ENCODE peak calls at places on chromosomes 4 and X, in seven cellular contexts. One of them, this sample, is unnamed.

GRCh38 chr4:6987566-6987920 is 55.6 kb upstream of the TADA2B start:
- DNase-seq in COR-L47: no peak
- DNase-seq in astrocyte of the hippocampus: no peak
- DNase-seq in cardiac muscle cell: no peak
- DNase-seq in lung: no peak
- DNase-seq in fibroblast of the conjunctiva: no peak
- DNase-seq in GM23248: peak; percentile 76
- DNase-seq in this sample: no peak

GRCh38 chr4:155954118-155954503 is 445 bp upstream of the CTSO start:
- DNase-seq in COR-L47: no peak
- DNase-seq in lung: no peak
- DNase-seq in GM23248: peak; percentile 20
- DNase-seq in fibroblast of the conjunctiva: no peak
- DNase-seq in astrocyte of the hippocampus: no peak
- DNase-seq in cardiac muscle cell: no peak
- DNase-seq in this sample: no peak

GRCh38 chr4:184907216-184907615 is 81.4 kb upstream of the ACSL1 start:
- DNase-seq in COR-L47: no peak
- DNase-seq in cardiac muscle cell: peak; percentile 17
- DNase-seq in fibroblast of the conjunctiva: no peak
- DNase-seq in astrocyte of the hippocampus: no peak
- DNase-seq in lung: no peak
- DNase-seq in GM23248: no peak
- DNase-seq in this sample: no peak

GRCh38 chr4:8149664-8150063 is 8.9 kb downstream of the ABLIM2 start:
- DNase-seq in fibroblast of the conjunctiva: no peak
- DNase-seq in COR-L47: no peak
- DNase-seq in lung: no peak
- DNase-seq in GM23248: no peak
- DNase-seq in astrocyte of the hippocampus: no peak
- DNase-seq in cardiac muscle cell: no peak
- DNase-seq in this sample: no peak

GRCh38 chr4:60683357-60683756 is 516.8 kb upstream of the ADGRL3 start:
- DNase-seq in cardiac muscle cell: peak; percentile 20
- DNase-seq in GM23248: peak; percentile 34
- DNase-seq in lung: no peak
- DNase-seq in astrocyte of the hippocampus: peak; percentile 48
- DNase-seq in fibroblast of the conjunctiva: peak; percentile 53
- DNase-seq in COR-L47: no peak
- DNase-seq in this sample: peak; percentile 23

GRCh38 chr4:86834901-86835300 is 14.3 kb downstream of the SLC10A6 start:
- DNase-seq in lung: no peak
- DNase-seq in GM23248: peak; percentile 33
- DNase-seq in cardiac muscle cell: peak; percentile 12
- DNase-seq in COR-L47: no peak
- DNase-seq in fibroblast of the conjunctiva: no peak
- DNase-seq in astrocyte of the hippocampus: peak; percentile 67
- DNase-seq in this sample: peak; percentile 21

GRCh38 chr4:123411514-123411913 is 14.9 kb downstream of the SPRY1 start:
- DNase-seq in astrocyte of the hippocampus: no peak
- DNase-seq in fibroblast of the conjunctiva: no peak
- DNase-seq in cardiac muscle cell: no peak
- DNase-seq in lung: no peak
- DNase-seq in GM23248: no peak
- DNase-seq in COR-L47: no peak
- DNase-seq in this sample: no peak

GRCh38 chr4:2852481-2852881 is 8.8 kb downstream of the ADD1 start:
- DNase-seq in GM23248: peak; percentile 22
- DNase-seq in lung: no peak
- DNase-seq in fibroblast of the conjunctiva: no peak
- DNase-seq in cardiac muscle cell: no peak
- DNase-seq in astrocyte of the hippocampus: no peak
- DNase-seq in COR-L47: no peak
- DNase-seq in this sample: no peak

GRCh38 chr4:186366326-186366725 is 100.3 kb downstream of the F11 start:
- DNase-seq in GM23248: no peak
- DNase-seq in COR-L47: no peak
- DNase-seq in fibroblast of the conjunctiva: no peak
- DNase-seq in astrocyte of the hippocampus: no peak
- DNase-seq in cardiac muscle cell: no peak
- DNase-seq in lung: no peak
- DNase-seq in this sample: no peak

GRCh38 chrX:30893206-30893605 is 4.2 kb upstream of the TAB3 start:
- DNase-seq in cardiac muscle cell: no peak
- DNase-seq in astrocyte of the hippocampus: peak; percentile 54
- DNase-seq in COR-L47: no peak
- DNase-seq in fibroblast of the conjunctiva: no peak
- DNase-seq in lung: no peak
- DNase-seq in GM23248: no peak
- DNase-seq in this sample: no peak

GRCh38 chr4:2750719-2751605 is 5.2 kb downstream of the TNIP2 start:
- DNase-seq in cardiac muscle cell: no peak
- DNase-seq in astrocyte of the hippocampus: no peak
- DNase-seq in GM23248: no peak
- DNase-seq in lung: no peak
- DNase-seq in fibroblast of the conjunctiva: no peak
- DNase-seq in COR-L47: no peak
- DNase-seq in this sample: no peak

GRCh38 chr4:173794662-173795061 is 264.6 kb upstream of the HAND2 start:
- DNase-seq in cardiac muscle cell: peak; percentile 55
- DNase-seq in lung: no peak
- DNase-seq in GM23248: peak; percentile 58
- DNase-seq in COR-L47: no peak
- DNase-seq in fibroblast of the conjunctiva: no peak
- DNase-seq in astrocyte of the hippocampus: peak; percentile 9
- DNase-seq in this sample: peak; percentile 4

GRCh38 chr4:62051332-62051731 is 851.2 kb downstream of the ADGRL3 start:
- DNase-seq in lung: no peak
- DNase-seq in COR-L47: no peak
- DNase-seq in astrocyte of the hippocampus: no peak
- DNase-seq in GM23248: no peak
- DNase-seq in fibroblast of the conjunctiva: no peak
- DNase-seq in cardiac muscle cell: no peak
- DNase-seq in this sample: no peak

GRCh38 chrX:96576358-96576757 is 108.3 kb upstream of the DIAPH2 start:
- DNase-seq in astrocyte of the hippocampus: no peak
- DNase-seq in fibroblast of the conjunctiva: no peak
- DNase-seq in COR-L47: no peak
- DNase-seq in GM23248: peak; percentile 44
- DNase-seq in cardiac muscle cell: no peak
- DNase-seq in lung: no peak
- DNase-seq in this sample: no peak

GRCh38 chrX:4674028-4674782 is 960.8 kb upstream of the PRKX start:
- DNase-seq in lung: no peak
- DNase-seq in cardiac muscle cell: no peak
- DNase-seq in GM23248: no peak
- DNase-seq in astrocyte of the hippocampus: no peak
- DNase-seq in fibroblast of the conjunctiva: no peak
- DNase-seq in COR-L47: no peak
- DNase-seq in this sample: no peak

GRCh38 chr4:72351521-72351920 is 217.5 kb downstream of the ADAMTS3 start:
- DNase-seq in lung: no peak
- DNase-seq in fibroblast of the conjunctiva: no peak
- DNase-seq in cardiac muscle cell: no peak
- DNase-seq in astrocyte of the hippocampus: no peak
- DNase-seq in COR-L47: no peak
- DNase-seq in GM23248: no peak
- DNase-seq in this sample: no peak

GRCh38 chrX:38061335-38061734 is 55.0 kb downstream of the SYTL5 start:
- DNase-seq in lung: no peak
- DNase-seq in GM23248: peak; percentile 43
- DNase-seq in COR-L47: no peak
- DNase-seq in cardiac muscle cell: no peak
- DNase-seq in astrocyte of the hippocampus: peak; percentile 48
- DNase-seq in fibroblast of the conjunctiva: no peak
- DNase-seq in this sample: peak; percentile 6

GRCh38 chrX:70422886-70423336 is at the start of gene GDPD2:
- DNase-seq in cardiac muscle cell: peak; percentile 48
- DNase-seq in COR-L47: peak; percentile 22
- DNase-seq in fibroblast of the conjunctiva: no peak
- DNase-seq in astrocyte of the hippocampus: peak; percentile 76
- DNase-seq in lung: no peak
- DNase-seq in GM23248: no peak
- DNase-seq in this sample: peak; percentile 53

GRCh38 chrX:130097507-130098201 is 12.6 kb downstream of the ELF4 start:
- DNase-seq in lung: no peak
- DNase-seq in fibroblast of the conjunctiva: no peak
- DNase-seq in COR-L47: no peak
- DNase-seq in cardiac muscle cell: no peak
- DNase-seq in astrocyte of the hippocampus: no peak
- DNase-seq in GM23248: no peak
- DNase-seq in this sample: no peak

GRCh38 chrX:9318213-9318612 is 146.6 kb upstream of the TBL1X start:
- DNase-seq in lung: no peak
- DNase-seq in GM23248: no peak
- DNase-seq in fibroblast of the conjunctiva: no peak
- DNase-seq in COR-L47: no peak
- DNase-seq in astrocyte of the hippocampus: no peak
- DNase-seq in cardiac muscle cell: no peak
- DNase-seq in this sample: no peak

GRCh38 chr4:78971326-78971725 is 32.1 kb upstream of the PAQR3 start:
- DNase-seq in fibroblast of the conjunctiva: peak; percentile 6
- DNase-seq in COR-L47: no peak
- DNase-seq in cardiac muscle cell: peak; percentile 47
- DNase-seq in lung: no peak
- DNase-seq in GM23248: peak; percentile 1
- DNase-seq in astrocyte of the hippocampus: no peak
- DNase-seq in this sample: no peak

GRCh38 chrX:49756692-49757091 is 60.9 kb upstream of the PAGE1 start:
- DNase-seq in GM23248: no peak
- DNase-seq in lung: no peak
- DNase-seq in cardiac muscle cell: no peak
- DNase-seq in astrocyte of the hippocampus: no peak
- DNase-seq in COR-L47: no peak
- DNase-seq in fibroblast of the conjunctiva: no peak
- DNase-seq in this sample: no peak

GRCh38 chr4:176207839-176208238 is 12.5 kb upstream of the SPATA4 start:
- DNase-seq in fibroblast of the conjunctiva: no peak
- DNase-seq in cardiac muscle cell: no peak
- DNase-seq in GM23248: no peak
- DNase-seq in lung: no peak
- DNase-seq in COR-L47: no peak
- DNase-seq in astrocyte of the hippocampus: no peak
- DNase-seq in this sample: no peak

GRCh38 chr4:38128478-38129451 is 168.6 kb downstream of the PTTG2 start:
- DNase-seq in astrocyte of the hippocampus: no peak
- DNase-seq in cardiac muscle cell: no peak
- DNase-seq in GM23248: peak; percentile 93
- DNase-seq in lung: no peak
- DNase-seq in COR-L47: peak; percentile 62
- DNase-seq in fibroblast of the conjunctiva: no peak
- DNase-seq in this sample: no peak

GRCh38 chr4:89422441-89422950 is 114.9 kb upstream of the GPRIN3 start:
- DNase-seq in fibroblast of the conjunctiva: no peak
- DNase-seq in lung: no peak
- DNase-seq in GM23248: no peak
- DNase-seq in astrocyte of the hippocampus: peak; percentile 58
- DNase-seq in COR-L47: no peak
- DNase-seq in cardiac muscle cell: no peak
- DNase-seq in this sample: no peak

GRCh38 chrX:26789751-26790150 is 573.8 kb downstream of the MAGEB5 start:
- DNase-seq in cardiac muscle cell: no peak
- DNase-seq in fibroblast of the conjunctiva: no peak
- DNase-seq in GM23248: no peak
- DNase-seq in astrocyte of the hippocampus: no peak
- DNase-seq in lung: no peak
- DNase-seq in COR-L47: no peak
- DNase-seq in this sample: no peak

GRCh38 chr4:142645478-142646108 is 200.5 kb downstream of the INPP4B start:
- DNase-seq in GM23248: no peak
- DNase-seq in COR-L47: no peak
- DNase-seq in fibroblast of the conjunctiva: no peak
- DNase-seq in astrocyte of the hippocampus: peak; percentile 3
- DNase-seq in lung: no peak
- DNase-seq in cardiac muscle cell: peak; percentile 51
- DNase-seq in this sample: no peak

GRCh38 chr4:39085891-39086290 is 23.9 kb downstream of the KLHL5 start:
- DNase-seq in fibroblast of the conjunctiva: no peak
- DNase-seq in cardiac muscle cell: peak; percentile 62
- DNase-seq in GM23248: peak; percentile 85
- DNase-seq in COR-L47: no peak
- DNase-seq in lung: no peak
- DNase-seq in astrocyte of the hippocampus: peak; percentile 66
- DNase-seq in this sample: no peak

GRCh38 chr4:8707045-8707781 is 114.6 kb downstream of the CPZ start:
- DNase-seq in lung: no peak
- DNase-seq in fibroblast of the conjunctiva: no peak
- DNase-seq in cardiac muscle cell: no peak
- DNase-seq in COR-L47: no peak
- DNase-seq in GM23248: no peak
- DNase-seq in astrocyte of the hippocampus: no peak
- DNase-seq in this sample: no peak

GRCh38 chr4:184427093-184427492 is 47.3 kb downstream of the IRF2 start:
- DNase-seq in lung: no peak
- DNase-seq in astrocyte of the hippocampus: no peak
- DNase-seq in COR-L47: no peak
- DNase-seq in fibroblast of the conjunctiva: no peak
- DNase-seq in cardiac muscle cell: no peak
- DNase-seq in GM23248: no peak
- DNase-seq in this sample: no peak

GRCh38 chr4:34108456-34108855 is 2135.9 kb downstream of the ARAP2 start:
- DNase-seq in cardiac muscle cell: peak; percentile 71
- DNase-seq in fibroblast of the conjunctiva: peak; percentile 21
- DNase-seq in lung: no peak
- DNase-seq in GM23248: peak; percentile 11
- DNase-seq in COR-L47: no peak
- DNase-seq in astrocyte of the hippocampus: peak; percentile 25
- DNase-seq in this sample: no peak

GRCh38 chrX:68307767-68308166 is 125.5 kb downstream of the OPHN1 start:
- DNase-seq in lung: no peak
- DNase-seq in COR-L47: no peak
- DNase-seq in fibroblast of the conjunctiva: peak; percentile 48
- DNase-seq in cardiac muscle cell: peak; percentile 73
- DNase-seq in astrocyte of the hippocampus: peak; percentile 52
- DNase-seq in GM23248: peak; percentile 79
- DNase-seq in this sample: peak; percentile 22

GRCh38 chrX:44245730-44246129 is 97.7 kb downstream of the EFHC2 start:
- DNase-seq in GM23248: no peak
- DNase-seq in COR-L47: no peak
- DNase-seq in cardiac muscle cell: no peak
- DNase-seq in astrocyte of the hippocampus: no peak
- DNase-seq in fibroblast of the conjunctiva: no peak
- DNase-seq in lung: no peak
- DNase-seq in this sample: no peak

GRCh38 chr4:183626168-183626567 is 32.8 kb downstream of the RWDD4 start:
- DNase-seq in GM23248: no peak
- DNase-seq in cardiac muscle cell: no peak
- DNase-seq in COR-L47: no peak
- DNase-seq in astrocyte of the hippocampus: no peak
- DNase-seq in fibroblast of the conjunctiva: no peak
- DNase-seq in lung: no peak
- DNase-seq in this sample: no peak

This sample was measured in HTR-8/SVneo.